ENCODE peak calls at places on chromosomes 4 and X, in seven cellular contexts. Q is IMR-90, M is K562, Z is Peyer's patch, P is HepG2, H is suprapubic skin, S is breast epithelium. N is an unnamed sample.

GRCh38 chr4:41218703-41219102 is 4.4 kb upstream of the APBB2 start:
- DNase-seq in Q (no peak), M (no peak), Z (no peak), P (no peak), H (no peak), S (no peak), N (no peak)

GRCh38 chr4:83686166-83686565 is 150.3 kb downstream of the GPAT3 start:
- DNase-seq in Q (peak; percentile 22), M (no peak), Z (no peak), P (no peak), H (no peak), S (no peak), N (no peak)

GRCh38 chr4:21102667-21103066 is 402.4 kb downstream of the PACRGL start:
- DNase-seq in Q (no peak), M (no peak), Z (no peak), P (no peak), H (no peak), S (no peak), N (no peak)

GRCh38 chr4:94454405-94454804 is 2.7 kb downstream of the PDLIM5 start:
- DNase-seq in Q (peak; percentile 15), M (no peak), Z (no peak), P (no peak), H (no peak), S (no peak), N (no peak)

GRCh38 chr4:88569944-88570455 is 22.3 kb upstream of the HERC3 start:
- DNase-seq in Q (no peak), M (no peak), Z (no peak), P (no peak), H (no peak), S (no peak), N (no peak)

GRCh38 chr4:81084624-81085023 is 54.1 kb downstream of the BMP3 start:
- DNase-seq in Q (peak; percentile 42), M (no peak), Z (no peak), P (no peak), H (no peak), S (no peak), N (no peak)

GRCh38 chr4:103024996-103025395 is 5.5 kb upstream of the SLC9B1 start:
- DNase-seq in Q (no peak), M (no peak), Z (no peak), P (no peak), H (no peak), S (no peak), N (no peak)

GRCh38 chrX:44010626-44011025 is 37.4 kb upstream of the NDP start:
- DNase-seq in Q (no peak), M (no peak), Z (no peak), P (no peak), H (no peak), S (no peak), N (no peak)

GRCh38 chrX:43862434-43862833 is 19.8 kb downstream of the MAOB start:
- DNase-seq in Q (no peak), M (no peak), Z (no peak), P (no peak), H (no peak), S (no peak), N (no peak)

GRCh38 chr4:153566751-153567150 is 100.6 kb downstream of the TMEM131L start:
- DNase-seq in Q (no peak), M (no peak), Z (no peak), P (no peak), H (no peak), S (no peak), N (peak; percentile 60)

GRCh38 chrX:118510076-118510475 is 14.5 kb downstream of the DOCK11 start:
- DNase-seq in Q (no peak), M (no peak), Z (no peak), P (no peak), H (no peak), S (no peak), N (no peak)

GRCh38 chrX:118507766-118508165 is 12.2 kb downstream of the DOCK11 start:
- DNase-seq in Q (no peak), M (no peak), Z (no peak), P (no peak), H (no peak), S (no peak), N (no peak)

GRCh38 chrX:118508221-118508620 is 12.6 kb downstream of the DOCK11 start:
- DNase-seq in Q (no peak), M (no peak), Z (no peak), P (no peak), H (no peak), S (no peak), N (no peak)

GRCh38 chrX:118508690-118509089 is 13.1 kb downstream of the DOCK11 start:
- DNase-seq in Q (no peak), M (no peak), Z (no peak), P (no peak), H (no peak), S (no peak), N (no peak)

GRCh38 chrX:118513120-118513899 is 17.7 kb downstream of the DOCK11 start:
- DNase-seq in Q (no peak), M (no peak), Z (no peak), P (no peak), H (no peak), S (no peak), N (no peak)
- H3K4me1 ChIP-seq in Q (no peaks in the 10 kb centered on the region), M (no peaks in the 10 kb centered on the region), Z (no peaks in the 10 kb centered on the region), P (no peaks in the 10 kb centered on the region), H (peaks cover 2% of the 10 kb centered on the region), S (no peaks in the 10 kb centered on the region), N (no peaks in the 10 kb centered on the region)

DNA sequence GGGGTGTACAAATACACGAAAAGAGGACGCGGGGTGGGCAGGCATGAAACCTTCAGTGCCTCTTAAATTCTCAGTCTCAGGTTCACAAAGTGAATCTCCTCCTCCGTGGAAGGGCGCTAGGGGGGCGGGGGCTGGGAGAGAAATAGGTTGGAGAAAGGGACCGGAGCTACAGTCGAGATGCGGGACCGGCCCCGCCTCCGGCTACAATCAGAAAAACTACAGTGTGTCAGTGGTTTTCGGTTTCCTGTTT is 3.4 kb downstream of the MAML3 start:
- DNase-seq in Q (no peak), M (no peak), Z (no peak), P (no peak), H (peak; percentile 91), S (peak; percentile 91), N (no peak)
- TF ChIP-seq POLR2A in Q (no peak), M (no peak), Z (no peak), P (no peak), H (no peak), S (no peak), N (peak; percentile 23)

GRCh38 chrX:40176979-40177430 is 79.2 kb upstream of the BCOR start:
- DNase-seq in Q (no peak), M (peak; percentile 63), Z (no peak), P (peak; percentile 50), H (peak; percentile 65), S (no peak), N (peak; percentile 51)
- H3K27ac ChIP-seq in Q (no peak overlapping the region), M (peak overlapping the region; percentile 99), Z (peak overlapping the region; percentile 91), P (peak overlapping the region; percentile 95), H (peak overlapping the region; percentile 96), S (peak overlapping the region; percentile 83), N (peak overlapping the region; percentile 96)

DNA sequence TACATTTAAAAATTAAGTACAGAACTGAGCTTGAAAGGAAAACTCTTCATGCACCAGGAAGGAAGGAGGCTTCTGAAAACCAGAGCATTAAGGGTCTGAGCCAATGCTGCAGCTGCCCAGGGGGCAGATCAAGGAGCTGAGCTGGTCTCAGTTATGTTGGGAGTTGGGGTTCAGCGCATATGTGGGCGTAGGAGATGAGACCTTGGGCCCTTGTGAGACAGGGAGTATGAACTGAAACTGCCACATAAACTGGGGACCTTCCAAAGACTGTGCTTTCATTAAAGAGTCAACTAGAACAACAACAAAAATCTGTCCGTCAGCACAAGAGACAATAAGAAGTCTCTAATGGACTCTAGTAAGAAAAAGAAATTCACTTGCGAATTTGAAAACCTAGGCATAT is 226.9 kb downstream of the STK32B start:
- DNase-seq in Q (no peak), M (no peak), Z (no peak), P (no peak), H (no peak), S (no peak), N (no peak)
- H3K4me1 ChIP-seq in Q (no peaks in the 10 kb centered on the region), M (no peaks in the 10 kb centered on the region), Z (no peaks in the 10 kb centered on the region), P (peaks cover 20% of the 10 kb centered on the region), H (no peaks in the 10 kb centered on the region), S (no peaks in the 10 kb centered on the region), N (no peaks in the 10 kb centered on the region)

DNA sequence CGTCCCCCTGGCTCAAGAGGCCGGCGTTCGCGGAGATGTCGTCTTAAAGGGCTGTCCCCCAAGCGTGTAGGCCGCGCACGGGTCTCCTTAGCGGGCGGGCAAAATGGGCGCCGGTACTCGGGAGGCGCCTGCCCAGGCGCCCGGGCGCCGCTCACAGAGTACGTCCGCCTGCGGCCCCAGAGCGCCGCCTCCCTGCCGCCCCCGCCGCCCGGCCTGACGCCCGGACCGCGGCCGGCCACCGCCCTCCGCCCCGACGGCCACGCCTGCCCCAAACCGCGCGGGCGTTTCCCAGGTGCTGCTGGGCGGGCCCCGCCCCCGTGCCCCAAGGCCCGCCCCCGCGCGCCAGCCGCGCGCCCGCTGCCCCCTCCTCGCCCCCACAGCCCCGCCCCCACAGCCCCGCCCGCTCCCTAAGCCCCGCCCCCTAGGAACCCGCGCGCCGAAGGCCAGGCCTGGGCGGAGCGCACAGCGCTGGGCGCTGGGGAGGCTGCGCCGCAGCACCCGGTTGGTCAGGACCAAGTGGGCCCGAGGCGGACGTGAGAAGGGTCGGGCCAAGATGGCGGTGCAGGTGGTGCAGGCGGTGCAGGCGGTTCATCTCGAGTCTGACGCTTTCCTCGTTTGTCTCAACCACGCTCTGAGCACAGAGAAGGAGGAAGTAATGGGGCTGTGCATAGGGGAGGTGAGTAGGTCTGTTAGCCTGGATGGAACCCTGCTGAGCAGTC is at the start of the genes BRCC3, CMC4 and MTCP1:
- DNase-seq in Q (peak; percentile 79), M (peak; percentile 94), Z (peak; percentile 87), P (peak; percentile 65), H (peak; percentile 78), S (peak; percentile 62), N (peak; percentile 84)
- TF ChIP-seq POLR2A in Q (peak; percentile 86), M (peak; percentile 87), Z (peak; percentile 47), P (peak; percentile 93), H (no peak), S (peak; percentile 36), N (peak; percentile 44)

DNA sequence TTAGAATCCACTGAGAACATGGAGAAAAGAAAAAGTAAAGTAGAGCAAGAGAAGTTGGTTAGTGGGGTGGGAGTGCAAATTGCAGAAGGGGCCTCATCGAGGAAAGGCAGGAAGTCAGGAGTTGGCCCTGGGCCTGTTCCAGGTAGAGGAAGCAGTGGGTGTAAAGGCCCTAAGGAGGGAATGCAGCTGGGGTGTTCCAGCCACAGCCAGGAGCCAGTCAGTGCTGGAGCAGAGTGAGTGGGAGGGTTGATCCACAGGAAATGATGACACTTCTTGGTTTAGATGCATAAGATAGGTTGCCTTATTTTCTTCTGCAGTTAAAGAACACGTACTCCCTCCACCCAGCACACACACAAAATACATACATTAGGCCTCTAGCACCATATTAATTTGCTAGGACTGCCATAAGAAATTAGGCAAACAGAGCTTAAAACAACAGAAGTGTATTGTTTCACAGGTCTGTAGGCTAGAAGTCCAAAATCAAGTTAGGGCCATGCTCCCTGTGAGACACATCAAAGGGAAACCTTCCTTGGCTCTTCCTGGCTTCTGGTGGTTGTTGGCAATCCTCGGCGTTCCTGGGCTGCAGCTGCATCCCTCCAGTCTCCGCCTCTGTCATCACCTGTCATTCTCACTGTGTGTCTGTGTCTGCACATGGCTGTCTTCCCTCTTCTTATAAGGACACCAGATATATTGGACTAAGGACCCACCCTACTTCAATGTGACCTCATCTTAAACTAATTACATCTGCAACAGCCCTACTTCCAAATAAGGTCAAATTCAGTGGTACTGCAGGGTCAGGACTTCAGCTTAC is 205.9 kb downstream of the AASDH start:
- DNase-seq in Q (no peak), M (peak; percentile 13), Z (no peak), P (no peak), H (no peak), S (no peak), N (no peak)
- H3K27ac ChIP-seq in Q (no peak overlapping the region), M (peak overlapping the region; percentile 43), Z (no peak overlapping the region), P (no peak overlapping the region), H (no peak overlapping the region), S (no peak overlapping the region), N (no peak overlapping the region)

N was measured in body of pancreas.